ENCODE peak calls at places on chromosome 4, in eight cellular contexts. D, C, R, H, U, A, S and F are unnamed samples.

GRCh38 chr4:82718067-82718935 is 80.3 kb downstream of the SCD5 start:
- DNase-seq in S (peak; percentile 68), D (no peak), C (no peak), H (no peak), R (no peak), A (no peak), U (no peak), F (no peak)

GRCh38 chr4:85942107-85942506 is 417.7 kb downstream of the MAPK10 start:
- DNase-seq in S (no peak), D (no peak), H (no peak), U (no peak), A (no peak), R (no peak), C (no peak), F (no peak)

GRCh38 chr4:31241504-31241903 is 521.3 kb downstream of the PCDH7 start:
- DNase-seq in R (no peak), S (no peak), H (no peak), C (no peak), A (no peak), D (no peak), U (no peak), F (no peak)

GRCh38 chr4:764405-765169 is 59.0 kb downstream of the PCGF3 start:
- DNase-seq in A (no peak), U (no peak), C (no peak), R (no peak), S (no peak), D (no peak), H (no peak), F (no peak)

GRCh38 chr4:187480146-187481145 is 515.1 kb upstream of the ZFP42 start:
- DNase-seq in D (peak; percentile 82), R (no peak), C (peak; percentile 11), H (no peak), S (peak; percentile 17), A (no peak), U (no peak), F (no peak)

GRCh38 chr4:89752932-89753598 is 83.9 kb downstream of the SNCA start:
- DNase-seq in U (peak; percentile 33), C (peak; percentile 30), D (no peak), H (no peak), A (no peak), S (peak; percentile 87), R (no peak), F (peak; percentile 45)

GRCh38 chr4:47642985-47643745 is 158.1 kb downstream of the ATP10D start:
- DNase-seq in R (no peak), C (no peak), D (no peak), S (no peak), H (no peak), A (no peak), U (no peak), F (no peak)

GRCh38 chr4:2254665-2255500 is 7.0 kb downstream of the MXD4 start:
- DNase-seq in H (no peak), R (no peak), S (no peak), C (peak; percentile 2), U (peak; percentile 23), A (no peak), D (no peak), F (no peak)

GRCh38 chr4:95293014-95293413 is 255.8 kb downstream of the UNC5C start:
- DNase-seq in A (no peak), U (no peak), R (no peak), C (no peak), D (no peak), H (no peak), S (no peak), F (no peak)

GRCh38 chr4:80226091-80226490 is 28.8 kb downstream of the PRDM8 start:
- DNase-seq in H (no peak), A (no peak), R (no peak), U (no peak), S (peak; percentile 71), D (no peak), C (no peak), F (no peak)

GRCh38 chr4:38013461-38014366 is 53.5 kb downstream of the PTTG2 start:
- DNase-seq in H (no peak), D (peak; percentile 62), U (no peak), S (peak; percentile 37), R (peak; percentile 31), C (no peak), A (no peak), F (no peak)

GRCh38 chr4:126784966-126785580 is 847.7 kb upstream of the INTU start:
- DNase-seq in C (no peak), H (no peak), S (peak; percentile 13), U (no peak), D (no peak), R (no peak), A (no peak), F (no peak)

GRCh38 chr4:57499786-57500185 is 389.6 kb upstream of the IGFBP7 start:
- DNase-seq in S (peak; percentile 32), H (no peak), C (no peak), R (no peak), A (no peak), U (no peak), D (peak; percentile 60), F (no peak)

GRCh38 chr4:79757580-79757979 is 315.4 kb downstream of the ANTXR2 start:
- DNase-seq in U (no peak), R (no peak), A (no peak), S (peak; percentile 16), D (peak; percentile 6), H (no peak), C (no peak), F (no peak)

DNA sequence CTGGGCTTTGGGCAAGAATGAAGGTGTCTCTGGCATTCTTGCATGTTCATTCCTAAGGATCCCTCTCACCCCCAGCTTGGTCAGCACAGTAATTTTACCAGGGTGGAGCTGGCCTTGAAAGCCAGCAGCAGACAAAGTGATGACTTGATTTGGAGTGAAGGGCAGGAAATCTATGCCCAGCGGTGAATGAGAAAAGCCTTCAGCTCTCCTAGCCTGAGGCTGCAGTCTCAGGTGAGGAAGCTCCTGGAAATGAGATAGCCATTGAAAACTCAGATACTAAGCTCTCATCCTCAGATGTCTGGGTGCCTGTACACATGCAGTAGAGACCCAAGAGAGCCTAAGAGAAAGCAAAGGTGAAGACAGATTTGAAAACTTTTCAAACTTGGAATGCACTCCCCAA is 10.7 kb upstream of the UCHL1 start:
- DNase-seq in C (no peak), A (no peak), H (no peak), R (no peak), D (no peak), U (no peak), S (no peak), F (no peak)
- H3K9me2 ChIP-seq in C (no peaks in the 10 kb centered on the region), A (no peaks in the 10 kb centered on the region), H (no peaks in the 10 kb centered on the region), R (no peaks in the 10 kb centered on the region), D (no peaks in the 10 kb centered on the region), U (no peaks in the 10 kb centered on the region), S (no peaks in the 10 kb centered on the region), F (no peaks in the 10 kb centered on the region)

GRCh38 chr4:159174645-159175147 is 71.8 kb downstream of the RAPGEF2 start:
- DNase-seq in U (no peak), H (no peak), A (no peak), R (no peak), C (no peak), D (no peak), S (peak; percentile 9), F (no peak)
- H3K4me2 ChIP-seq in U (peak overlapping the region; percentile 75), H (no peak overlapping the region), A (no peak overlapping the region), R (peak overlapping the region; percentile 62), C (peak overlapping the region; percentile 79), D (peak overlapping the region; percentile 93), S (peak overlapping the region; percentile 79), F (peak overlapping the region; percentile 78)

GRCh38 chr4:132670557-132670956 is 478.5 kb upstream of the PCDH10 start:
- DNase-seq in H (no peak), D (no peak), R (no peak), C (no peak), U (no peak), S (no peak), A (no peak), F (no peak)

GRCh38 chr4:132669786-132670185 is 479.3 kb upstream of the PCDH10 start:
- DNase-seq in D (peak; percentile 2), R (no peak), C (no peak), H (no peak), U (no peak), S (no peak), A (no peak), F (no peak)
- H3K9me2 ChIP-seq in D (no peaks in the 10 kb centered on the region), R (peaks cover 3% of the 10 kb centered on the region), C (no peaks in the 10 kb centered on the region), H (no peaks in the 10 kb centered on the region), U (no peaks in the 10 kb centered on the region), S (no peaks in the 10 kb centered on the region), A (no peaks in the 10 kb centered on the region), F (no peaks in the 10 kb centered on the region)

DNA sequence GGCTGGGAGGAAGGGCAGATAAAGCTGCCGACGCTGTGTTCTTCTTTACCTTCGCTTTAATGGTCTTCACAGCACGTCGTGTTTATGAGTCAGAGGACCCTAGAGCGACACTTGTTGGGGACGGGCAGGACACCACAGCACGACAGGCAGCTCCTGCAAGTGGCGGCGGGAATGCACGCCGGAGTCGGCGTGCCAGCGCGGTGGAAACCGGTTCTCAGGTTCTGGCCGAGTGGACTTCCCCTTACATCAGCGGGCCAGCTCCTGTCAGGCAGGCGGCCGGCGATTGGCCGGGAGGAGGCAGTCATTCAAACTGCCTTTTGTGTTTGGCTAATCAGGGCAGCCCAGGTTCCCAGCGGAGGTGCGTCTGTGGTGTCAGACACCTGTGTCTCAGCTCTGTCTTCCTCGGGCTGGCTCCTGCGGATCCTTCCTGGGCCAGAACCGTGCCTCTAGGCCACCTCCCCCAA is 150.9 kb downstream of the SHROOM3 start:
- DNase-seq in C (peak; percentile 93), D (peak; percentile 89), A (no peak), R (peak; percentile 81), U (no peak), S (peak; percentile 53), H (peak; percentile 96), F (peak; percentile 86)
- H3K4me2 ChIP-seq in C (peak overlapping the region; percentile 66), D (peak overlapping the region; percentile 88), A (no peak overlapping the region), R (peak overlapping the region; percentile 84), U (no peak overlapping the region), S (peak overlapping the region; percentile 38), H (peak overlapping the region; percentile 72), F (peak overlapping the region; percentile 92)

GRCh38 chr4:4969298-4969697 is 50.0 kb downstream of the CYTL1 start:
- DNase-seq in D (peak; percentile 67), R (peak; percentile 22), C (no peak), U (no peak), A (no peak), S (peak; percentile 93), H (no peak), F (peak; percentile 71)
- H3K9me2 ChIP-seq in D (no peaks in the 10 kb centered on the region), R (no peaks in the 10 kb centered on the region), C (no peaks in the 10 kb centered on the region), U (no peaks in the 10 kb centered on the region), A (no peaks in the 10 kb centered on the region), S (no peaks in the 10 kb centered on the region), H (no peaks in the 10 kb centered on the region), F (no peaks in the 10 kb centered on the region)

DNA sequence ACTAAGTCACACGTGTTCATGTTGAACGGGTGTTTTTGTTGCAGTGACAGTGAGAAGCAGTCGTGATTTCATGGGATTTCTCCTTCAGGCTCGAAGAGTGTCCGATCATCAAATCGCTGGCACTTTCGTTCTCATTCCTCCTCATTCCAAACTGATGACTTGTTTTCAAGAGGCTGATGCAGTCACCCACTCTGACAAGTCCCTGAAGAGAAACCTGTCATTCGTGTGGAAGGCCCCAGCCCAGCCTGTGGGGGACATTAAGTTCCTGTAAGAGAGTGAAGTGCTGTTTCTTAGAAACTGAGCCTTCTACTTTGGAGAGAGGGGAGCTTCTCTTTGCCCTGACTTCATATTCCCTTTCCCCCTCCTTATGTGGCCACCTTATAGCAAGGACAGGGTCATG is 8.0 kb downstream of the REELD1 start:
- DNase-seq in D (peak; percentile 88), U (no peak), S (peak; percentile 39), A (no peak), R (no peak), C (no peak), H (no peak), F (peak; percentile 76)
- H3K4me2 ChIP-seq in D (peak overlapping the region; percentile 97), U (no peak overlapping the region), S (no peak overlapping the region), A (no peak overlapping the region), R (peak overlapping the region; percentile 63), C (peak overlapping the region; percentile 37), H (no peak overlapping the region), F (peak overlapping the region; percentile 83)